ENCODE peak calls at places on chromosomes 12 and 14, in four cellular contexts. One of them, this sample, is unnamed.

GRCh38 chr12:19639781-19640180 is 200.5 kb downstream of the AEBP2 start:
- DNase-seq in stimulated activated CD8-positive, alpha-beta memory T cell treated with anti-CD3 and anti-CD28 coated beads, Interleukin-7, amount 100 ng/mL, for 4 hours: no peak
- DNase-seq in left ventricle myocardium inferior: no peak
- DNase-seq in sciatic nerve: no peak
- DNase-seq in this sample: no peak

GRCh38 chr12:122395319-122395718 is 27.1 kb downstream of the CLIP1 start:
- DNase-seq in stimulated activated CD8-positive, alpha-beta memory T cell treated with anti-CD3 and anti-CD28 coated beads, Interleukin-7, amount 100 ng/mL, for 4 hours: no peak
- DNase-seq in left ventricle myocardium inferior: no peak
- DNase-seq in sciatic nerve: no peak
- DNase-seq in this sample: no peak

GRCh38 chr14:22410497-22410896 is 178.5 kb downstream of the DAD1 start:
- DNase-seq in stimulated activated CD8-positive, alpha-beta memory T cell treated with anti-CD3 and anti-CD28 coated beads, Interleukin-7, amount 100 ng/mL, for 4 hours: no peak
- DNase-seq in left ventricle myocardium inferior: no peak
- DNase-seq in sciatic nerve: no peak
- DNase-seq in this sample: no peak

GRCh38 chr12:3432176-3432742 is 58.7 kb upstream of the PRMT8 start:
- DNase-seq in stimulated activated CD8-positive, alpha-beta memory T cell treated with anti-CD3 and anti-CD28 coated beads, Interleukin-7, amount 100 ng/mL, for 4 hours: no peak
- DNase-seq in left ventricle myocardium inferior: no peak
- DNase-seq in sciatic nerve: no peak
- DNase-seq in this sample: no peak

GRCh38 chr12:77232045-77232444 is 166.7 kb upstream of the E2F7 start:
- DNase-seq in stimulated activated CD8-positive, alpha-beta memory T cell treated with anti-CD3 and anti-CD28 coated beads, Interleukin-7, amount 100 ng/mL, for 4 hours: no peak
- DNase-seq in left ventricle myocardium inferior: no peak
- DNase-seq in sciatic nerve: no peak
- DNase-seq in this sample: no peak

GRCh38 chr12:51270067-51270846 is at the start of gene SMAGP:
- DNase-seq in stimulated activated CD8-positive, alpha-beta memory T cell treated with anti-CD3 and anti-CD28 coated beads, Interleukin-7, amount 100 ng/mL, for 4 hours: peak
- DNase-seq in left ventricle myocardium inferior: peak
- DNase-seq in sciatic nerve: peak
- DNase-seq in this sample: peak

GRCh38 chr14:99549684-99550083 is 54.3 kb downstream of the CCDC85C start:
- DNase-seq in stimulated activated CD8-positive, alpha-beta memory T cell treated with anti-CD3 and anti-CD28 coated beads, Interleukin-7, amount 100 ng/mL, for 4 hours: no peak
- DNase-seq in left ventricle myocardium inferior: no peak
- DNase-seq in sciatic nerve: no peak
- DNase-seq in this sample: no peak

GRCh38 chr12:1117371-1117770 is 126.3 kb downstream of the ERC1 start:
- DNase-seq in stimulated activated CD8-positive, alpha-beta memory T cell treated with anti-CD3 and anti-CD28 coated beads, Interleukin-7, amount 100 ng/mL, for 4 hours: no peak
- DNase-seq in left ventricle myocardium inferior: no peak
- DNase-seq in sciatic nerve: no peak
- DNase-seq in this sample: no peak

GRCh38 chr14:34794941-34795340 is 80.2 kb downstream of the BAZ1A start:
- DNase-seq in stimulated activated CD8-positive, alpha-beta memory T cell treated with anti-CD3 and anti-CD28 coated beads, Interleukin-7, amount 100 ng/mL, for 4 hours: no peak
- DNase-seq in left ventricle myocardium inferior: no peak
- DNase-seq in sciatic nerve: no peak
- DNase-seq in this sample: no peak

GRCh38 chr14:28468191-28469151 is 298.1 kb upstream of the FOXG1 start:
- DNase-seq in stimulated activated CD8-positive, alpha-beta memory T cell treated with anti-CD3 and anti-CD28 coated beads, Interleukin-7, amount 100 ng/mL, for 4 hours: no peak
- DNase-seq in left ventricle myocardium inferior: no peak
- DNase-seq in sciatic nerve: no peak
- DNase-seq in this sample: no peak

GRCh38 chr14:51035611-51036192 is 59.2 kb downstream of the TRIM9 start:
- DNase-seq in stimulated activated CD8-positive, alpha-beta memory T cell treated with anti-CD3 and anti-CD28 coated beads, Interleukin-7, amount 100 ng/mL, for 4 hours: no peak
- DNase-seq in left ventricle myocardium inferior: no peak
- DNase-seq in sciatic nerve: no peak
- DNase-seq in this sample: no peak